ENCODE peak calls at places on chromosomes 12 and 14, in eight cellular contexts. A is NCI-H2081, Q is thoracic aorta, T is RCC 7860, M is myocyte, X is mucosa of gallbladder, E is NCI-H510A, D is HFFc6. L is an unnamed sample.

GRCh38 chr14:104545151-104545931 is 34.2 kb upstream of the C14orf180 start:
- DNase-seq in A (peak; percentile 52), Q (no peak), T (no peak), M (no peak), X (no peak), E (no peak), D (no peak), L (no peak)

GRCh38 chr14:90577661-90578282 is 180.9 kb downstream of the CALM1 start:
- DNase-seq in A (no peak), Q (no peak), T (no peak), M (peak; percentile 80), X (no peak), E (no peak), D (no peak), L (no peak)

GRCh38 chr12:69101505-69101904 is 137.9 kb upstream of the CPSF6 start:
- DNase-seq in A (no peak), Q (no peak), T (no peak), M (peak; percentile 63), X (peak; percentile 21), E (no peak), D (no peak), L (peak; percentile 93)

GRCh38 chr14:95421741-95422140 is 94.7 kb downstream of the SYNE3 start:
- DNase-seq in A (no peak), Q (no peak), T (no peak), M (no peak), X (no peak), E (no peak), D (no peak), L (no peak)

GRCh38 chr14:75543258-75543657 is 21.0 kb downstream of the BATF start:
- DNase-seq in A (no peak), Q (no peak), T (no peak), M (no peak), X (no peak), E (no peak), D (no peak), L (no peak)

GRCh38 chr12:124994435-124994975 is 1.1 kb downstream of the BRI3BP start:
- DNase-seq in A (peak; percentile 11), Q (no peak), T (no peak), M (no peak), X (peak; percentile 38), E (peak; percentile 10), D (no peak), L (no peak)

GRCh38 chr12:65818454-65819382 is 5.6 kb upstream of the HMGA2 start:
- DNase-seq in A (no peak), Q (no peak), T (peak; percentile 55), M (no peak), X (no peak), E (no peak), D (peak; percentile 77), L (no peak)

GRCh38 chr12:93612719-93613228 is 40.3 kb downstream of the SOCS2 start:
- DNase-seq in A (no peak), Q (no peak), T (no peak), M (no peak), X (no peak), E (no peak), D (no peak), L (no peak)

GRCh38 chr12:24948816-24949722 is at the start of gene BCAT1:
- DNase-seq in A (peak; percentile 66), Q (peak; percentile 18), T (peak; percentile 69), M (peak; percentile 83), X (peak; percentile 50), E (no peak), D (peak; percentile 68), L (peak; percentile 26)

GRCh38 chr12:1605129-1606020 is 11.0 kb upstream of the FBXL14 start:
- DNase-seq in A (peak; percentile 73), Q (no peak), T (peak; percentile 60), M (peak; percentile 90), X (peak; percentile 83), E (peak; percentile 50), D (peak; percentile 79), L (no peak)

GRCh38 chr12:87323369-87323768 is 705.8 kb downstream of the C12orf50 start:
- DNase-seq in A (no peak), Q (no peak), T (no peak), M (no peak), X (no peak), E (no peak), D (no peak), L (no peak)

GRCh38 chr14:76810953-76811400 is 1.7 kb downstream of the ANGEL1 start:
- DNase-seq in A (peak; percentile 52), Q (no peak), T (no peak), M (peak; percentile 50), X (no peak), E (no peak), D (peak; percentile 41), L (no peak)

GRCh38 chr12:93361159-93361919 is 16.4 kb upstream of the NUDT4 start:
- DNase-seq in A (peak; percentile 87), Q (no peak), T (peak; percentile 11), M (peak; percentile 92), X (no peak), E (no peak), D (peak; percentile 32), L (no peak)

GRCh38 chr14:37594238-37594915 is 672 bp downstream of the FOXA1 start:
- DNase-seq in A (peak; percentile 92), Q (no peak), T (peak; percentile 47), M (peak; percentile 96), X (peak; percentile 80), E (peak; percentile 63), D (peak; percentile 68), L (no peak)

GRCh38 chr12:131987552-131987951 is 37.8 kb downstream of the EP400 start:
- DNase-seq in A (no peak), Q (no peak), T (no peak), M (no peak), X (no peak), E (no peak), D (no peak), L (no peak)

GRCh38 chr12:62600038-62600437 is 133.4 kb downstream of the MON2 start:
- DNase-seq in A (no peak), Q (no peak), T (no peak), M (no peak), X (no peak), E (no peak), D (peak; percentile 15), L (no peak)

GRCh38 chr14:105223770-105224544 is 24.4 kb upstream of the BTBD6 start:
- DNase-seq in A (no peak), Q (no peak), T (no peak), M (no peak), X (no peak), E (no peak), D (no peak), L (no peak)

GRCh38 chr14:95326987-95327386 is 7.3 kb upstream of the CLMN start:
- DNase-seq in A (no peak), Q (no peak), T (no peak), M (no peak), X (no peak), E (no peak), D (no peak), L (no peak)

L was measured in brain pericyte.